ENCODE peak calls at places on chromosomes 1 and 21, in five cellular contexts. One of them, this sample, is unnamed.

GRCh38 chr1:64884261-64885040 is 81.9 kb downstream of the JAK1 start:
- DNase-seq in CD8-positive, alpha-beta T cell: no peak
- DNase-seq in fibroblast of pulmonary artery: peak
- DNase-seq in AG04450: no peak
- DNase-seq in GM06990: no peak
- DNase-seq in this sample: no peak

GRCh38 chr1:194013561-194013960 is 827.1 kb upstream of the B3GALT2 start:
- DNase-seq in CD8-positive, alpha-beta T cell: no peak
- DNase-seq in GM06990: no peak
- DNase-seq in fibroblast of pulmonary artery: peak
- DNase-seq in AG04450: no peak
- DNase-seq in this sample: no peak

GRCh38 chr1:234855851-234856250 is 245.9 kb upstream of the IRF2BP2 start:
- DNase-seq in CD8-positive, alpha-beta T cell: no peak
- DNase-seq in fibroblast of pulmonary artery: no peak
- DNase-seq in AG04450: no peak
- DNase-seq in GM06990: no peak
- DNase-seq in this sample: no peak

GRCh38 chr1:33970148-33970825 is 106.4 kb downstream of the HMGB4 start:
- DNase-seq in GM06990: no peak
- DNase-seq in CD8-positive, alpha-beta T cell: no peak
- DNase-seq in fibroblast of pulmonary artery: no peak
- DNase-seq in AG04450: no peak
- DNase-seq in this sample: no peak

GRCh38 chr1:91687452-91687851 is 186.8 kb downstream of the CDC7 start:
- DNase-seq in GM06990: no peak
- DNase-seq in fibroblast of pulmonary artery: no peak
- DNase-seq in AG04450: no peak
- DNase-seq in CD8-positive, alpha-beta T cell: no peak
- DNase-seq in this sample: no peak

GRCh38 chr1:44643721-44644330 is 30.5 kb downstream of the TMEM53 start:
- DNase-seq in fibroblast of pulmonary artery: no peak
- DNase-seq in GM06990: no peak
- DNase-seq in CD8-positive, alpha-beta T cell: no peak
- DNase-seq in AG04450: no peak
- DNase-seq in this sample: no peak

GRCh38 chr1:26336477-26337205 is 17.3 kb downstream of the CRYBG2 start:
- DNase-seq in CD8-positive, alpha-beta T cell: peak
- DNase-seq in AG04450: no peak
- DNase-seq in fibroblast of pulmonary artery: no peak
- DNase-seq in GM06990: peak
- DNase-seq in this sample: peak

GRCh38 chr1:230426246-230427101 is at the start of gene PGBD5:
- DNase-seq in AG04450: no peak
- DNase-seq in GM06990: peak
- DNase-seq in fibroblast of pulmonary artery: peak
- DNase-seq in CD8-positive, alpha-beta T cell: no peak
- DNase-seq in this sample: peak

GRCh38 chr1:53061859-53062714 is at the start of gene PODN:
- DNase-seq in GM06990: no peak
- DNase-seq in AG04450: no peak
- DNase-seq in CD8-positive, alpha-beta T cell: no peak
- DNase-seq in fibroblast of pulmonary artery: peak
- DNase-seq in this sample: peak

GRCh38 chr21:42750737-42751530 is 97.5 kb downstream of the PDE9A start:
- DNase-seq in AG04450: no peak
- DNase-seq in GM06990: no peak
- DNase-seq in CD8-positive, alpha-beta T cell: no peak
- DNase-seq in fibroblast of pulmonary artery: no peak
- DNase-seq in this sample: no peak

GRCh38 chr1:207822124-207822601 is 70.3 kb downstream of the CD46 start:
- DNase-seq in fibroblast of pulmonary artery: no peak
- DNase-seq in CD8-positive, alpha-beta T cell: no peak
- DNase-seq in GM06990: peak
- DNase-seq in AG04450: no peak
- DNase-seq in this sample: no peak

GRCh38 chr1:201594575-201595245 is 55.8 kb downstream of the NAV1 start:
- DNase-seq in GM06990: no peak
- DNase-seq in fibroblast of pulmonary artery: peak
- DNase-seq in AG04450: no peak
- DNase-seq in CD8-positive, alpha-beta T cell: no peak
- DNase-seq in this sample: peak

GRCh38 chr1:161885013-161885412 is 118.9 kb downstream of the ATF6 start:
- DNase-seq in AG04450: peak
- DNase-seq in fibroblast of pulmonary artery: peak
- DNase-seq in CD8-positive, alpha-beta T cell: no peak
- DNase-seq in GM06990: no peak
- DNase-seq in this sample: no peak

GRCh38 chr21:26966978-26967913 is at the start of gene ADAMTS5:
- DNase-seq in AG04450: no peak
- DNase-seq in fibroblast of pulmonary artery: peak
- DNase-seq in GM06990: no peak
- DNase-seq in CD8-positive, alpha-beta T cell: no peak
- DNase-seq in this sample: peak

GRCh38 chr1:229221106-229222019 is 49.5 kb upstream of the RAB4A start:
- DNase-seq in GM06990: no peak
- DNase-seq in CD8-positive, alpha-beta T cell: no peak
- DNase-seq in fibroblast of pulmonary artery: peak
- DNase-seq in AG04450: no peak
- DNase-seq in this sample: peak

GRCh38 chr1:202658251-202658650 is 52.0 kb downstream of the SYT2 start:
- DNase-seq in GM06990: no peak
- DNase-seq in CD8-positive, alpha-beta T cell: no peak
- DNase-seq in fibroblast of pulmonary artery: no peak
- DNase-seq in AG04450: no peak
- DNase-seq in this sample: no peak

GRCh38 chr1:204723131-204723787 is 37.7 kb upstream of the LRRN2 start:
- DNase-seq in AG04450: no peak
- DNase-seq in GM06990: peak
- DNase-seq in fibroblast of pulmonary artery: no peak
- DNase-seq in CD8-positive, alpha-beta T cell: no peak
- DNase-seq in this sample: no peak

GRCh38 chr1:226187019-226187322 is 430 bp upstream of the ACBD3 start:
- DNase-seq in fibroblast of pulmonary artery: no peak
- DNase-seq in CD8-positive, alpha-beta T cell: no peak
- DNase-seq in GM06990: no peak
- DNase-seq in AG04450: no peak
- DNase-seq in this sample: no peak

GRCh38 chr1:179229214-179230140 is at the start of gene ABL2:
- DNase-seq in GM06990: peak
- DNase-seq in AG04450: no peak
- DNase-seq in CD8-positive, alpha-beta T cell: peak
- DNase-seq in fibroblast of pulmonary artery: no peak
- DNase-seq in this sample: peak

GRCh38 chr1:36163426-36163825 is 7.5 kb downstream of the MAP7D1 start:
- DNase-seq in AG04450: no peak
- DNase-seq in fibroblast of pulmonary artery: no peak
- DNase-seq in GM06990: no peak
- DNase-seq in CD8-positive, alpha-beta T cell: no peak
- DNase-seq in this sample: no peak

GRCh38 chr1:161190962-161191521 is 7.8 kb downstream of the ADAMTS4 start:
- DNase-seq in GM06990: no peak
- DNase-seq in AG04450: no peak
- DNase-seq in fibroblast of pulmonary artery: no peak
- DNase-seq in CD8-positive, alpha-beta T cell: no peak
- DNase-seq in this sample: no peak

GRCh38 chr1:84247425-84248220 is 53.9 kb upstream of the SAMD13 start:
- DNase-seq in fibroblast of pulmonary artery: peak
- DNase-seq in GM06990: no peak
- DNase-seq in CD8-positive, alpha-beta T cell: no peak
- DNase-seq in AG04450: peak
- DNase-seq in this sample: no peak

GRCh38 chr1:35555601-35556477 is 1.4 kb downstream of the KIAA0319L start:
- DNase-seq in AG04450: no peak
- DNase-seq in fibroblast of pulmonary artery: no peak
- DNase-seq in CD8-positive, alpha-beta T cell: no peak
- DNase-seq in GM06990: no peak
- DNase-seq in this sample: no peak

GRCh38 chr1:117371436-117372151 is 4.3 kb downstream of the MAN1A2 start:
- DNase-seq in AG04450: no peak
- DNase-seq in fibroblast of pulmonary artery: peak
- DNase-seq in GM06990: no peak
- DNase-seq in CD8-positive, alpha-beta T cell: no peak
- DNase-seq in this sample: no peak

GRCh38 chr1:61143821-61144220 is 61.5 kb downstream of the NFIA start:
- DNase-seq in GM06990: no peak
- DNase-seq in fibroblast of pulmonary artery: no peak
- DNase-seq in AG04450: no peak
- DNase-seq in CD8-positive, alpha-beta T cell: no peak
- DNase-seq in this sample: no peak

GRCh38 chr1:117671781-117672501 is 66.1 kb downstream of the TENT5C start:
- DNase-seq in CD8-positive, alpha-beta T cell: no peak
- DNase-seq in fibroblast of pulmonary artery: peak
- DNase-seq in GM06990: no peak
- DNase-seq in AG04450: no peak
- DNase-seq in this sample: peak

GRCh38 chr1:10755977-10756521 is 40.4 kb downstream of the CASZ1 start:
- DNase-seq in fibroblast of pulmonary artery: peak
- DNase-seq in GM06990: peak
- DNase-seq in CD8-positive, alpha-beta T cell: peak
- DNase-seq in AG04450: no peak
- DNase-seq in this sample: no peak

GRCh38 chr1:150186789-150187559 is 37.3 kb downstream of the PLEKHO1 start:
- DNase-seq in AG04450: no peak
- DNase-seq in CD8-positive, alpha-beta T cell: no peak
- DNase-seq in GM06990: peak
- DNase-seq in fibroblast of pulmonary artery: peak
- DNase-seq in this sample: peak
- H3K4me3 ChIP-seq in AG04450: no peak
- H3K4me3 ChIP-seq in CD8-positive, alpha-beta T cell: no peak
- H3K4me3 ChIP-seq in GM06990: no peak
- H3K4me3 ChIP-seq in fibroblast of pulmonary artery: no peak
- H3K4me3 ChIP-seq in this sample: no peak

GRCh38 chr1:185732941-185733340 is 1.2 kb upstream of the HMCN1 start:
- DNase-seq in CD8-positive, alpha-beta T cell: no peak
- DNase-seq in AG04450: no peak
- DNase-seq in GM06990: no peak
- DNase-seq in fibroblast of pulmonary artery: no peak
- DNase-seq in this sample: peak

GRCh38 chr1:185733818-185734709 is at the start of gene HMCN1:
- DNase-seq in GM06990: peak
- DNase-seq in fibroblast of pulmonary artery: peak
- DNase-seq in AG04450: no peak
- DNase-seq in CD8-positive, alpha-beta T cell: no peak
- DNase-seq in this sample: peak

GRCh38 chr1:185735667-185736105 is 1.5 kb downstream of the HMCN1 start:
- DNase-seq in GM06990: no peak
- DNase-seq in CD8-positive, alpha-beta T cell: no peak
- DNase-seq in AG04450: no peak
- DNase-seq in fibroblast of pulmonary artery: peak
- DNase-seq in this sample: no peak

GRCh38 chr1:185731446-185731845 is 2.7 kb upstream of the HMCN1 start:
- DNase-seq in CD8-positive, alpha-beta T cell: no peak
- DNase-seq in GM06990: no peak
- DNase-seq in fibroblast of pulmonary artery: no peak
- DNase-seq in AG04450: no peak
- DNase-seq in this sample: no peak

GRCh38 chr1:185734929-185735666 is 907 bp downstream of the HMCN1 start:
- DNase-seq in CD8-positive, alpha-beta T cell: no peak
- DNase-seq in fibroblast of pulmonary artery: peak
- DNase-seq in GM06990: no peak
- DNase-seq in AG04450: no peak
- DNase-seq in this sample: no peak
- H3K4me3 ChIP-seq in CD8-positive, alpha-beta T cell: no peak
- H3K4me3 ChIP-seq in fibroblast of pulmonary artery: peak
- H3K4me3 ChIP-seq in GM06990: peak
- H3K4me3 ChIP-seq in AG04450: peak
- H3K4me3 ChIP-seq in this sample: no peak

DNA sequence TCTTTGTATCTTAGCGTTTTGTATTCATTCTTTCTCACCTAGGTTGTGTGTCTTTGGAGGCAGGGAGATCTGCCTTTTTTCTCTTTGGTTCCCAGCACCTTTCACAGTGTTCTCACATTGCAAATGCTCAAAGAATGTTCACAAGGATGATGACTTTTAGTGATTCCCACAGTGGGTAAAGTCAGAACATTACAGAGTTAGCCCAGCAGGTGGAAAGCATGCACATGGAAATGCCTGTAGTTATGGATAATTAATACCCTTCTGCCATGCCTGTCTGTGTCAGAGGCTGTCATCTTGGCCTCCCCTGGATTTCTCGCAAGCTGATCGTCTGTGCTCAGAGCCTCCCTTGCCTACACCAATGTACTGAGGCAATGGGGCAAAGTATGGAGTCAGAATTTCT is 458.9 kb downstream of the LMO4 start:
- DNase-seq in AG04450: no peak
- DNase-seq in GM06990: no peak
- DNase-seq in fibroblast of pulmonary artery: no peak
- DNase-seq in CD8-positive, alpha-beta T cell: no peak
- DNase-seq in this sample: no peak
- H3K4me3 ChIP-seq in AG04450: no peak
- H3K4me3 ChIP-seq in GM06990: no peak
- H3K4me3 ChIP-seq in fibroblast of pulmonary artery: no peak
- H3K4me3 ChIP-seq in CD8-positive, alpha-beta T cell: no peak
- H3K4me3 ChIP-seq in this sample: no peak

GRCh38 chr21:41712201-41712600 is 54.7 kb downstream of the RIPK4 start:
- DNase-seq in AG04450: no peak
- DNase-seq in GM06990: no peak
- DNase-seq in CD8-positive, alpha-beta T cell: no peak
- DNase-seq in fibroblast of pulmonary artery: no peak
- DNase-seq in this sample: no peak
- H3K4me3 ChIP-seq in AG04450: no peak
- H3K4me3 ChIP-seq in GM06990: no peak
- H3K4me3 ChIP-seq in CD8-positive, alpha-beta T cell: no peak
- H3K4me3 ChIP-seq in fibroblast of pulmonary artery: no peak
- H3K4me3 ChIP-seq in this sample: no peak

DNA sequence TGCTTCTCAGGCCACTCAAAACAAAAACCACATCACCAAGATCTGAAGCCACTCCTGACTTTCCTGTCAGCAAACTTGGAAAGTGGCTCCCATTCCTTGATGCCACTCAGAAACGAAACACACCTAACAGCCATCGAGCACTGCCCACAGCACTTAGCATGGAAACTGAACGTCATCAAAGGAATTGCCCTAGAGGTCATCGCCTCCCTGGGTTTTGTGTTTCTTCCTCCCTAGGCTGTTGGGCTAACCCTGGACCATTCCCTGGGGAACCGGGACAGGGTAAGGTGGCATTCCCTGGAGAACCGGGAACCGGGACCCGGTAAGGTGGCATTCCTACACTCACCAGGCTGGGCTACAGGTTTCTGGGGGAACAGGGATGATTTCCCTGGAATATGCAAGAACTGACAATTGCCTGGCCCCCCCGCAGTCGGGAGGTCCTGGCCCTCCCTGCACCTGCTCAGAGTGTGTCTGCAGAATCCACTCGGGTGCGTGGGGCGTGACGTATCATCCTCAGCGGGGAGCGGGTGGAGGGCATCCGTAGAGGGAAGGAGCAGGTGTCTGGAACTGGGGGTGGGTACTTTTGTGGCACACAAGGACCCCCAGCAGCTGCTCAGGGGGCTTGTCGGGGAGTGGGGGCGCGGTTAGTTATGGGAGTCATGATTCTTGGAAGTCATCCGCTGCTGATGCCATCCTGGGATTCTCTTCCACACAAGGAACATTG is 30.3 kb downstream of the SLC45A1 start:
- DNase-seq in AG04450: no peak
- DNase-seq in CD8-positive, alpha-beta T cell: no peak
- DNase-seq in fibroblast of pulmonary artery: no peak
- DNase-seq in GM06990: no peak
- DNase-seq in this sample: no peak
- H3K4me3 ChIP-seq in AG04450: no peak
- H3K4me3 ChIP-seq in CD8-positive, alpha-beta T cell: no peak
- H3K4me3 ChIP-seq in fibroblast of pulmonary artery: no peak
- H3K4me3 ChIP-seq in GM06990: no peak
- H3K4me3 ChIP-seq in this sample: no peak

GRCh38 chr1:13714851-13715250 is 14.9 kb downstream of the PRDM2 start:
- DNase-seq in AG04450: no peak
- DNase-seq in fibroblast of pulmonary artery: no peak
- DNase-seq in GM06990: no peak
- DNase-seq in CD8-positive, alpha-beta T cell: no peak
- DNase-seq in this sample: peak
- H3K4me3 ChIP-seq in AG04450: no peak
- H3K4me3 ChIP-seq in fibroblast of pulmonary artery: no peak
- H3K4me3 ChIP-seq in GM06990: no peak
- H3K4me3 ChIP-seq in CD8-positive, alpha-beta T cell: no peak
- H3K4me3 ChIP-seq in this sample: no peak